ENCODE peak calls at places on chromosomes 16 and 17, in four cellular contexts. H, M, B and E are unnamed samples.

GRCh38 chr17:49739662-49740271 is 24.2 kb downstream of the FAM117A start:
- DNase-seq in H (peak; percentile 89), M (peak; percentile 93), B (peak; percentile 64), E (peak; percentile 75)

GRCh38 chr16:46991729-46992704 is 18.5 kb upstream of the DNAJA2 start:
- DNase-seq in H (no peak), M (no peak), B (no peak), E (no peak)

GRCh38 chr17:30074726-30075125 is 41.9 kb upstream of the NSRP1 start:
- DNase-seq in H (no peak), M (no peak), B (no peak), E (no peak)

GRCh38 chr17:28247671-28248556 is 71.1 kb upstream of the TMEM97 start:
- DNase-seq in H (no peak), M (no peak), B (no peak), E (no peak)

GRCh38 chr16:66020061-66020460 is 346.4 kb upstream of the CDH5 start:
- DNase-seq in H (no peak), M (no peak), B (no peak), E (no peak)

GRCh38 chr16:27253526-27253930 is 15.0 kb downstream of the NSMCE1 start:
- DNase-seq in H (no peak), M (no peak), B (no peak), E (no peak)

GRCh38 chr17:40019140-40019991 is 4.1 kb downstream of the CSF3 start:
- DNase-seq in H (peak; percentile 77), M (peak; percentile 77), B (no peak), E (no peak)

GRCh38 chr16:80682435-80683070 is 121.8 kb downstream of the CDYL2 start:
- DNase-seq in H (no peak), M (no peak), B (no peak), E (no peak)

GRCh38 chr17:29710891-29711418 is 88.2 kb upstream of the CORO6 start:
- DNase-seq in H (no peak), M (no peak), B (no peak), E (no peak)

DNA sequence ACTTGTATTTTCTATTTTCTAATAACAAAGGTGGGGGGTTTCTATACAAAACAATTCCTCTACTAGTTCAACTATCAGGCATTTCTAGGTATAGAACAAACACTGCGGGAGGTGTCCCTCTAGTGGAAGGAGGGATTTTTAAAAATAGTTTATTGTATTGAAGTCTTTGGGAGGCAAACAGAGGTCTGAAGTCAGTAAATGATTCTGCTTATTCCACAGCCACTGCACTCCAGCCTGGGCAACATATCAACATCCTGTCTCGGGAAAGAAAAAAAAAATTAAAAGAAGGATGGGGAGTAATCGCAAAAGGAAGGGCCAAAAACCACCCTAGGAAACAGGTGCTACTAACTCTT is 648 bp upstream of the ERCC4 start:
- DNase-seq in H (no peak), M (no peak), B (peak; percentile 47), E (no peak)
- TF ChIP-seq CTCF in H (no peak), M (no peak), B (peak; percentile 23), E (no peak)

GRCh38 chr17:19713901-19714361 is 2.5 kb downstream of the SLC47A2 start:
- DNase-seq in H (no peak), M (peak; percentile 37), B (no peak), E (no peak)

GRCh38 chr17:19714542-19715411 is 1.6 kb downstream of the SLC47A2 start:
- DNase-seq in H (no peak), M (peak; percentile 64), B (no peak), E (no peak)

GRCh38 chr17:19712436-19713004 is 3.9 kb downstream of the SLC47A2 start:
- DNase-seq in H (no peak), M (no peak), B (peak; percentile 14), E (no peak)

GRCh38 chr17:19716108-19717030 is at the start of gene SLC47A2:
- DNase-seq in H (no peak), M (peak; percentile 52), B (no peak), E (no peak)

GRCh38 chr17:19713462-19713861 is 2.9 kb downstream of the SLC47A2 start:
- DNase-seq in H (no peak), M (no peak), B (peak; percentile 16), E (no peak)
- TF ChIP-seq CTCF in H (no peak), M (no peak), B (no peak), E (no peak)

DNA sequence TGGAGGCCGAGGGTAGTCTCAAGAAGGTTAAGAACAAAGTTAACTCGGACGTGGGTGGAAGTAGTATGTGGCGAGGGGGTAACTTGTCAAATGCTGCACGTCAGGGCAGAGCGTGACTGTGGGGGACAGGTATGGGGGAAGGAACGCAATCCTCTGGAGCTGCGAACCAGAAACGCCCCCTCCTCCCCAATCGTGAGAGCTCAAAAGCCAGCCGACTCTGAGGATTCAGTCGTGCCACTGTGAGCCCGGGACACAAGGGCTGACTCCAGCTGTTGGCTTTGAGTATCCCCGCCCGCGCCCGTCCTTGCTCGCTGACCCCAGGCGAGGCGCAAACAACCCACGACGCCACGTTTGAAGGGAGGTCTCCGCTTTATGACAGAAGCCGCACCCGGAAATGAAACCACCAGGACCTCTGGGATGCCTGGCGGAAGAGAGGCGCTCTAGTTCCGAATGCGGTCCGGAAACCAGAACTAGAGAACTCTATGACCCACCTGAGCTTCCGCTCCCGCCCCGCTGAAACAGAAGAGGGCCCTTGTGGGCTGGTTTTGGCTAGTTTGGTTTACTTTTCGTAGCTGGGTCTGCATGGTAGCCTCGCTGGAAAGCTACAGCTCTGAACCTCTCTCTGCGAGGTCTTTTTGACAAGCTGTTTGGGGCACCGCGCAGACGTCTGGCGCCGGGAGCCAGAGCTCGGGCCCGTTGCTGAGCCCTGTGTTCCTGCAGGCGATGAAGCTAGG is at the start of gene PEX12:
- DNase-seq in H (peak; percentile 89), M (peak; percentile 94), B (peak; percentile 85), E (peak; percentile 71)
- TF ChIP-seq CTCF in H (no peak), M (no peak), B (no peak), E (no peak)

GRCh38 chr17:43211480-43212402 is at the start of gene TMEM106A:
- DNase-seq in H (peak; percentile 79), M (peak; percentile 93), B (peak; percentile 95), E (peak; percentile 69)
- TF ChIP-seq CTCF in H (peak; percentile 46), M (peak; percentile 37), B (peak; percentile 11), E (no peak)

GRCh38 chr17:56868716-56869115 is 34.8 kb downstream of the DGKE start:
- DNase-seq in H (no peak), M (no peak), B (no peak), E (no peak)

GRCh38 chr17:56863974-56864373 is 30.0 kb downstream of the DGKE start:
- DNase-seq in H (no peak), M (no peak), B (no peak), E (no peak)

GRCh38 chr17:56867948-56868376 is 34.0 kb downstream of the DGKE start:
- DNase-seq in H (peak; percentile 37), M (no peak), B (no peak), E (no peak)

GRCh38 chr17:56866076-56866475 is 32.1 kb downstream of the DGKE start:
- DNase-seq in H (no peak), M (no peak), B (no peak), E (no peak)

GRCh38 chr17:56866496-56866895 is 32.5 kb downstream of the DGKE start:
- DNase-seq in H (no peak), M (no peak), B (no peak), E (no peak)
- TF ChIP-seq CTCF in H (no peak), M (no peak), B (no peak), E (no peak)

GRCh38 chr17:80649672-80650338 is 105.2 kb downstream of the RPTOR start:
- DNase-seq in H (peak; percentile 50), M (no peak), B (peak; percentile 62), E (no peak)
- TF ChIP-seq CTCF in H (peak; percentile 22), M (no peak), B (peak; percentile 45), E (no peak)